ENCODE peak calls at places on chromosomes 16 and 17, in nine cellular contexts. O, W, K, H, C, Y, R, D and G are unnamed samples.

GRCh38 chr16:70738083-70738977 is 52.5 kb upstream of the MTSS2 start:
- DNase-seq in R (no peak), H (peak; percentile 80), Y (no peak), W (peak; percentile 74), D (no peak), C (no peak), O (peak; percentile 61), K (no peak), G (peak; percentile 69)

GRCh38 chr16:67110136-67110847 is 551 bp downstream of the PHAF1 start:
- DNase-seq in R (no peak), Y (no peak), D (no peak), H (no peak), K (no peak), C (no peak), O (peak; percentile 68), W (no peak), G (peak; percentile 32)

GRCh38 chr16:50244140-50244503 is 22.2 kb upstream of the ADCY7 start:
- DNase-seq in C (no peak), D (no peak), O (no peak), H (no peak), Y (no peak), R (no peak), K (no peak), W (no peak), G (no peak)

GRCh38 chr17:69547230-69547629 is 132.7 kb downstream of the MAP2K6 start:
- DNase-seq in D (no peak), H (no peak), Y (no peak), W (no peak), C (no peak), O (no peak), K (no peak), R (no peak), G (no peak)

GRCh38 chr16:86031141-86031678 is 132.2 kb downstream of the IRF8 start:
- DNase-seq in Y (no peak), W (no peak), K (no peak), D (no peak), O (no peak), R (no peak), C (no peak), H (no peak), G (no peak)

GRCh38 chr17:27381007-27381501 is 75.2 kb upstream of the KSR1 start:
- DNase-seq in D (peak; percentile 45), H (peak; percentile 73), W (peak; percentile 70), Y (no peak), K (peak; percentile 62), O (peak; percentile 80), R (peak; percentile 47), C (peak; percentile 49), G (peak; percentile 61)

GRCh38 chr17:19753049-19753444 is 4.9 kb upstream of the ALDH3A1 start:
- DNase-seq in K (no peak), R (no peak), C (no peak), D (no peak), W (peak; percentile 67), Y (peak; percentile 61), O (no peak), H (peak; percentile 73), G (peak; percentile 59)

GRCh38 chr16:77618951-77619350 is 103.4 kb upstream of the NUDT7 start:
- DNase-seq in D (no peak), W (no peak), C (no peak), H (no peak), R (no peak), O (no peak), K (no peak), Y (no peak), G (no peak)

GRCh38 chr17:81248649-81249048 is 9.5 kb downstream of the NDUFAF8 start:
- DNase-seq in H (peak; percentile 13), R (no peak), D (no peak), W (no peak), K (no peak), O (no peak), C (no peak), Y (no peak), G (no peak)

GRCh38 chr16:88619859-88620655 is 18.3 kb upstream of the IL17C start:
- DNase-seq in C (peak; percentile 85), R (no peak), W (no peak), K (no peak), H (no peak), D (no peak), O (no peak), Y (no peak), G (no peak)
- H3K4me3 ChIP-seq in C (no peak overlapping the region), R (no peak overlapping the region), W (no peak overlapping the region), K (no peak overlapping the region), H (no peak overlapping the region), D (no peak overlapping the region), O (no peak overlapping the region), Y (no peak overlapping the region), G (no peak overlapping the region)

DNA sequence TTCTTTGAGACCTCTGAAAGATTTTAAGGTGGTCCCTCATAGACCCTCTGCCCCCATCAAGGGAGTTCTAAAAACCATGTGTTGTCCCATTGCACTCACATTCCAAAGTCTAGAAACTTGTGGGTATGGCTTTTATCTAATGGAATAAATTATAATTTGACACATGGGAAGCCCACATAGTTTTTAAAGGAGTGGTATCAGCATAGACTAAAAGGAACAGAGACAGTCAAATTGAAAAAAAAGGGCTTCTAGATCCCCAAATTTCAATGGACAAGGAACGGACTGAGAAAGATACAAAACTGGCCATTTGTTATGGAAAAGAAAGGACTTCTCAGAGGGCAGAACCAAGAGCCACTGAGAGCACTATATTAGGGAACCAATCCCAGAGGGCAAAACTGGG is 48.7 kb upstream of the ICAM2 start:
- DNase-seq in H (no peak), O (no peak), Y (no peak), W (no peak), K (no peak), C (no peak), R (no peak), D (no peak), G (no peak)
- H3K36me3 ChIP-seq in H (peaks cover 77% of the 10 kb centered on the region), O (no peaks in the 10 kb centered on the region), Y (no peaks in the 10 kb centered on the region), W (peaks cover 70% of the 10 kb centered on the region), K (peaks cover 38% of the 10 kb centered on the region), C (peaks cover 65% of the 10 kb centered on the region), R (peaks cover 10% of the 10 kb centered on the region), D (no peaks in the 10 kb centered on the region), G (peaks cover 41% of the 10 kb centered on the region)

GRCh38 chr16:54591816-54592246 is 305.2 kb upstream of the IRX3 start:
- DNase-seq in R (no peak), K (no peak), W (no peak), H (no peak), O (peak; percentile 54), D (no peak), C (no peak), Y (no peak), G (no peak)

GRCh38 chr16:54587176-54587515 is 300.6 kb upstream of the IRX3 start:
- DNase-seq in K (no peak), O (no peak), C (no peak), W (no peak), H (no peak), Y (no peak), D (no peak), R (no peak), G (no peak)

GRCh38 chr16:54588026-54588425 is 301.4 kb upstream of the IRX3 start:
- DNase-seq in W (no peak), O (no peak), H (no peak), Y (no peak), K (no peak), D (no peak), C (no peak), R (no peak), G (no peak)

GRCh38 chr16:54589326-54589725 is 302.7 kb upstream of the IRX3 start:
- DNase-seq in D (no peak), W (no peak), H (no peak), O (peak; percentile 24), R (no peak), C (no peak), K (no peak), Y (no peak), G (no peak)

DNA sequence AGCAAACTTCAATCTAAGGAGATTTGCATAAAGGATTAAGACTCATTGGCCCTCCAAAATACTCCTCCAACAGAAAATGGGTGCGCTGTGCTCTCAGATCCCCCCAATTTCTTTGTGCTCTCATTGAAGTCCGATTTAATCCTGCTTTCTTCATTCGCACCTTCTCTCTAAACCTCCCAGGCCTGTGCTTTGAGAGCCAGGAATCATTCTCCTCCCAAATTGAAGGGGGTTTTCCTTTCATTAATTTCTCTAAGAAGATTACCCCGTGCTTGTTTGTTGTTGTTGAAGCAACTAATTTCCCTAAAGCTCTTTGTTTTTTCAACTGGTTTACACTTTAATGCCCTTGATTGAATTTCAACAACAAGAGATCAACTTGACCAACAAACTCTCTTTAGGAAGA is 304.2 kb upstream of the IRX3 start:
- DNase-seq in Y (no peak), D (no peak), W (no peak), H (no peak), C (no peak), R (no peak), O (peak; percentile 79), K (no peak), G (no peak)
- H3K4me3 ChIP-seq in Y (no peak overlapping the region), D (no peak overlapping the region), W (no peak overlapping the region), H (no peak overlapping the region), C (no peak overlapping the region), R (no peak overlapping the region), O (no peak overlapping the region), K (no peak overlapping the region), G (no peak overlapping the region)

GRCh38 chr16:3776316-3776715 is 59.0 kb upstream of the TRAP1 start:
- DNase-seq in W (no peak), R (no peak), C (no peak), Y (no peak), D (peak; percentile 62), K (peak; percentile 48), O (no peak), H (peak; percentile 51), G (peak; percentile 86)
- H3K36me3 ChIP-seq in W (peaks cover 97% of the 10 kb centered on the region), R (peaks cover 68% of the 10 kb centered on the region), C (peaks cover 75% of the 10 kb centered on the region), Y (peaks cover 7% of the 10 kb centered on the region), D (peaks cover 2% of the 10 kb centered on the region), K (peaks cover 20% of the 10 kb centered on the region), O (peaks cover 16% of the 10 kb centered on the region), H (peaks cover 98% of the 10 kb centered on the region), G (peaks cover 13% of the 10 kb centered on the region)

GRCh38 chr17:76341301-76341700 is 12.4 kb downstream of the PRPSAP1 start:
- DNase-seq in D (no peak), R (no peak), Y (no peak), W (no peak), H (no peak), K (no peak), C (no peak), O (no peak), G (no peak)
- H3K4me3 ChIP-seq in D (no peak overlapping the region), R (no peak overlapping the region), Y (no peak overlapping the region), W (no peak overlapping the region), H (no peak overlapping the region), K (no peak overlapping the region), C (no peak overlapping the region), O (no peak overlapping the region), G (no peak overlapping the region)

GRCh38 chr17:49407981-49408501 is 6.6 kb downstream of the PHB1 start:
- DNase-seq in Y (peak; percentile 36), D (peak; percentile 90), R (peak; percentile 54), C (peak; percentile 64), O (peak; percentile 87), H (peak; percentile 71), W (peak; percentile 53), K (peak; percentile 84), G (peak; percentile 82)
- H3K36me3 ChIP-seq in Y (peaks cover 40% of the 10 kb centered on the region), D (no peaks in the 10 kb centered on the region), R (peaks cover 85% of the 10 kb centered on the region), C (peaks cover 80% of the 10 kb centered on the region), O (peaks cover 12% of the 10 kb centered on the region), H (peaks cover 99% of the 10 kb centered on the region), W (peaks cover 100% of the 10 kb centered on the region), K (peaks cover 46% of the 10 kb centered on the region), G (peaks cover 65% of the 10 kb centered on the region)